ENCODE peak calls at places on chromosomes 11 and 22, in five cellular contexts. X is cardiac muscle cell, K is substantia nigra, B is iPS DF 6.9, V is stomach. W is an unnamed sample.
A peak's percentile ranks its signal among the peaks of the same experiment; 100 is the strongest.

GRCh38 chr11:66315498-66315885 is 1.4 kb downstream of the CD248 start:
- DNase-seq in B (no peak), K (no peak), V (no peak), X (no peak), W (no peak)

GRCh38 chr11:396511-396947 is 2.5 kb downstream of the PKP3 start:
- DNase-seq in K (no peak), V (no peak), B (no peak), X (peak; percentile 42), W (no peak)

GRCh38 chr22:31083377-31083768 is 2.3 kb downstream of the SMTN start:
- DNase-seq in X (no peak), K (no peak), B (no peak), V (peak; percentile 92), W (no peak)

GRCh38 chr22:35914665-35915476 is 113.8 kb downstream of the RBFOX2 start:
- DNase-seq in K (no peak), V (peak; percentile 58), B (peak; percentile 82), X (peak; percentile 91), W (peak; percentile 61)

GRCh38 chr11:72591785-72592490 is 82.3 kb downstream of the PDE2A start:
- DNase-seq in X (no peak), K (no peak), B (no peak), V (no peak), W (no peak)

GRCh38 chr11:131889146-131889577 is 518.7 kb downstream of the NTM start:
- DNase-seq in K (no peak), B (no peak), X (peak; percentile 89), V (no peak), W (no peak)

GRCh38 chr22:32665676-32666075 is 135.8 kb upstream of the TIMP3 start:
- DNase-seq in B (no peak), X (no peak), K (no peak), V (no peak), W (no peak)

GRCh38 chr11:1547467-1548098 is 24.5 kb downstream of the DUSP8 start:
- DNase-seq in B (no peak), X (no peak), V (no peak), K (no peak), W (no peak)

GRCh38 chr22:32920032-32920628 is 118.6 kb downstream of the TIMP3 start:
- DNase-seq in V (no peak), K (no peak), X (peak; percentile 96), B (no peak), W (no peak)

GRCh38 chr11:130737866-130738431 is 178.3 kb downstream of the SNX19 start:
- DNase-seq in X (peak; percentile 81), B (no peak), V (peak; percentile 43), K (no peak), W (peak; percentile 65)

GRCh38 chr11:44467413-44467812 is 98.0 kb upstream of the CD82 start:
- DNase-seq in B (no peak), V (no peak), K (no peak), X (no peak), W (no peak)

GRCh38 chr11:105357764-105358163 is 218.2 kb upstream of the CARD18 start:
- DNase-seq in B (no peak), V (no peak), X (peak; percentile 87), K (no peak), W (no peak)

GRCh38 chr11:101866619-101867491 is 48.0 kb upstream of the CEP126 start:
- DNase-seq in K (no peak), B (no peak), V (no peak), X (no peak), W (no peak)

GRCh38 chr11:69233761-69234136 is 60.2 kb upstream of the MYEOV start:
- DNase-seq in X (no peak), V (no peak), B (no peak), K (no peak), W (no peak)

GRCh38 chr11:70470127-70470526 is 71.8 kb downstream of the CTTN start:
- DNase-seq in B (no peak), K (no peak), X (peak; percentile 37), V (peak; percentile 63), W (peak; percentile 17)

GRCh38 chr11:130549393-130549999 is 101.1 kb downstream of the ADAMTS15 start:
- DNase-seq in X (no peak), B (no peak), V (no peak), K (no peak), W (no peak)

GRCh38 chr11:45393826-45394225 is 107.7 kb upstream of the SYT13 start:
- DNase-seq in B (no peak), X (no peak), V (no peak), K (no peak), W (no peak)

GRCh38 chr11:79430280-79430679 is 10.6 kb downstream of the TENM4 start:
- DNase-seq in V (no peak), B (no peak), X (no peak), K (no peak), W (no peak)

GRCh38 chr22:30325065-30325720 is 1.5 kb downstream of the TBC1D10A start:
- DNase-seq in B (no peak), X (peak; percentile 85), V (peak; percentile 48), K (no peak), W (peak; percentile 61)

DNA sequence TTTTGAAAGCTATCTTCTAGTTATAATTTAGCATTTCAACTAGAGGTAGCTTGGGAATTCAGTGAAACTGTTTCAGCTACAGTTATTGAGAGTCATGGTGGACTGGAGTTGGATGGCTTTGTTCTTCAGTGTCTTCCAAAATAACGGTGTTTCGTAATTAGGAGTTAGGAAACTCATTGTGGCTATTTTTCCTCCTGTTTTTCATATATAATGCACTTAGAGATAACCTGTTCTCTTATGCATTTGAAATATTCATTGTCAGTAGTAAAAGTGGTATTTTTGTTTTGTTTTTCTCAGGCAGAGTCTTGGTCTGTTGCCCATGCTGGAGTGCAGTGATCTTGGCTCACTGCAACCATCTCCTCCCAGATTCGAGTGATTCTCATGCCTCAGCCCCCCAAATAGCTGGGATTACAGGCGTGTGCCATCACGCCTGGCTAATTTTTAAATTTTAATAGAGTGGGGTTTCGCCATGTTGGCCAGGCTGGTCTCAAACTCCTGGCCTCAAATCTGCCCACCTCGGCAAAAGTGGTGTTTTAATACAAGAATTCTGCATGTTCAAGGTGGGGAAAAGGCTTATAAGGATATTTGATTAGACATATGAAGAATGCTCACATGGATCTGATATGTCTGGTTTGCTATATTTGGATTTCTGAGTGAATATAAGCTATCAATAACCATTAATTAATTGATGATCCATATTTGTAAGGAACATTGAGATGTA is 12.7 kb downstream of the PDHX start:
- DNase-seq in V (no peak), B (no peak), K (no peak), X (peak; percentile 25), W (no peak)
- H3K27ac ChIP-seq in V (peak overlapping the region; percentile 8), B (no peak overlapping the region), K (no peak overlapping the region), X (no peak overlapping the region), W (no peak overlapping the region)

GRCh38 chr11:93073508-93074280 is 104.2 kb downstream of the MTNR1B start:
- DNase-seq in V (no peak), K (no peak), X (no peak), B (no peak), W (no peak)
- H3K27ac ChIP-seq in V (no peak overlapping the region), K (no peak overlapping the region), X (peak overlapping the region; percentile 42), B (peak overlapping the region; percentile 99), W (no peak overlapping the region)

DNA sequence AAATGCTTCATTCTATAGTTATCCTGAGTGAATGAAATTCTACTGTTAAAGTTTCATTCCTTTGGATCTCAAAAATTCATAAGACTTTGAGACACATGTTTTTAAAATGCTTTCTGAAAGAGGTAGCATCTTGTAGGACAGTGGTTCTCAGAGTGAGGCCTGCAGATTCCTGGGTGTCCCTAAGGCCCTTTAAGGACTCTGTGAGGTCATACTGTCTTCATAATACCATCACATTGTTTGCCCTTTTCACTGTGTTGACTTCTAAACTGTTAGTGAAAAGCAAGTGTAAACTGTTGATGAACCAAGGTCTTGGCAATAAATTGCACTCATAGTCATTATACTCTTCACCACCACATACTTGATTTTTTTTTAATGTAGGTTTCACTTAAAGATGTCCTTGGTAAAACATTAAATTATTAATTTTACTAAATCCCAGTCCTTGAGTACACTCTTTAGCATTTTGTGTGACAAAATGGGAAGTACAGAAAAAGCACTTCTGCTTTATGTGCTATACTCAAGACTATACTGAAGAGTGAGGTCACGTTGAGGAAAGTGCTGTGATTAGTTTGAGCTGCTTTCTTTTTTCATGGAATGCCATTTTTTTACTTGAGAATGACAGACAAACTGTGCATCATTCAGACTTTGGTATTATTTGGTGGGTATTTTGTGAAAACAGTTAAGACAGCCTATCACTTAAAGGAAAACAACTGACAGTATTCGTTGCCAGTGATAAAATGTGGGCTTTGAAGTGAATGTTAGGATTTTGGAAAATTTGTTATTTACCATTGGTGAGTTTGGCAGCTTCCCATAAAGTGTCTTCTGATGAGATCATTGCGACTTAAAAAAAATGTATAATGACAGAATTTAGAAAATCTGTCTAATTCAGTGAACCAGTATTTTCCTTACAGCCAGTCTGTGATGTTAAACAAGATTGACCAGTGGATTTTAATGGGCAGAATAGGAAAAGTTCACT is 61.1 kb downstream of the SPECC1L start:
- DNase-seq in K (no peak), V (no peak), X (no peak), B (no peak), W (no peak)
- H3K27ac ChIP-seq in K (no peak overlapping the region), V (no peak overlapping the region), X (no peak overlapping the region), B (no peak overlapping the region), W (no peak overlapping the region)

GRCh38 chr22:28231423-28231822 is 312.4 kb upstream of the PITPNB start:
- DNase-seq in B (no peak), K (no peak), X (peak; percentile 56), V (no peak), W (no peak)
- H3K27ac ChIP-seq in B (no peak overlapping the region), K (no peak overlapping the region), X (no peak overlapping the region), V (no peak overlapping the region), W (no peak overlapping the region)

GRCh38 chr11:11171285-11171684 is 181.8 kb downstream of the CSNK2A3 start:
- DNase-seq in V (no peak), K (no peak), B (no peak), X (peak; percentile 10), W (no peak)
- H3K27ac ChIP-seq in V (peak overlapping the region; percentile 36), K (no peak overlapping the region), B (no peak overlapping the region), X (peak overlapping the region; percentile 71), W (no peak overlapping the region)

GRCh38 chr22:46390105-46390651 is 54.7 kb downstream of the TRMU start:
- DNase-seq in K (no peak), B (no peak), X (no peak), V (no peak), W (no peak)
- H3K27ac ChIP-seq in K (no peak overlapping the region), B (no peak overlapping the region), X (no peak overlapping the region), V (peak overlapping the region; percentile 19), W (no peak overlapping the region)